ENCODE peak calls at places on chromosomes 5 and 9, in five cellular contexts. One of them, this sample, is unnamed.

GRCh38 chr9:137245450-137246421 is 4.6 kb downstream of the TUBB4B start:
- DNase-seq in GM23248: no peak
- DNase-seq in colonic mucosa: no peak
- DNase-seq in astrocyte: no peak
- DNase-seq in PC-3: no peak
- DNase-seq in this sample: no peak

GRCh38 chr5:84304591-84304990 is 80.1 kb downstream of the EDIL3 start:
- DNase-seq in GM23248: no peak
- DNase-seq in colonic mucosa: no peak
- DNase-seq in astrocyte: no peak
- DNase-seq in PC-3: no peak
- DNase-seq in this sample: no peak

GRCh38 chr5:181198905-181199519 is 6.0 kb downstream of the TRIM7 start:
- DNase-seq in GM23248: no peak
- DNase-seq in colonic mucosa: no peak
- DNase-seq in astrocyte: no peak
- DNase-seq in PC-3: no peak
- DNase-seq in this sample: no peak

GRCh38 chr9:20312732-20313131 is 309.6 kb downstream of the MLLT3 start:
- DNase-seq in GM23248: peak; percentile 55
- DNase-seq in colonic mucosa: no peak
- DNase-seq in astrocyte: peak; percentile 16
- DNase-seq in PC-3: peak; percentile 52
- DNase-seq in this sample: no peak

GRCh38 chr9:69174645-69175487 is 789 bp downstream of the TJP2 start:
- DNase-seq in GM23248: peak; percentile 99
- DNase-seq in colonic mucosa: peak; percentile 28
- DNase-seq in astrocyte: peak; percentile 99
- DNase-seq in PC-3: peak; percentile 91
- DNase-seq in this sample: no peak

GRCh38 chr5:99763021-99763814 is 772.0 kb upstream of the FAM174A start:
- DNase-seq in GM23248: no peak
- DNase-seq in colonic mucosa: no peak
- DNase-seq in astrocyte: no peak
- DNase-seq in PC-3: no peak
- DNase-seq in this sample: peak; percentile 27

GRCh38 chr9:131275332-131276106 is 791 bp downstream of the FAM78A start:
- DNase-seq in GM23248: no peak
- DNase-seq in colonic mucosa: no peak
- DNase-seq in astrocyte: no peak
- DNase-seq in PC-3: no peak
- DNase-seq in this sample: peak; percentile 79

GRCh38 chr5:1488882-1489680 is 34.7 kb downstream of the LPCAT1 start:
- DNase-seq in GM23248: peak; percentile 96
- DNase-seq in colonic mucosa: peak; percentile 33
- DNase-seq in astrocyte: peak; percentile 55
- DNase-seq in PC-3: peak; percentile 69
- DNase-seq in this sample: no peak

GRCh38 chr9:108515856-108516255 is 339.9 kb downstream of the ACTL7B start:
- DNase-seq in GM23248: no peak
- DNase-seq in colonic mucosa: no peak
- DNase-seq in astrocyte: no peak
- DNase-seq in PC-3: no peak
- DNase-seq in this sample: no peak

GRCh38 chr5:64518784-64519183 is 13.0 kb downstream of the RGS7BP start:
- DNase-seq in GM23248: no peak
- DNase-seq in colonic mucosa: no peak
- DNase-seq in astrocyte: no peak
- DNase-seq in PC-3: no peak
- DNase-seq in this sample: no peak

GRCh38 chr5:149646564-149646963 is 65.3 kb downstream of the ARHGEF37 start:
- DNase-seq in GM23248: no peak
- DNase-seq in colonic mucosa: no peak
- DNase-seq in astrocyte: peak; percentile 14
- DNase-seq in PC-3: no peak
- DNase-seq in this sample: no peak

GRCh38 chr9:3179716-3180115 is 335.8 kb upstream of the PUM3 start:
- DNase-seq in GM23248: peak; percentile 32
- DNase-seq in colonic mucosa: no peak
- DNase-seq in astrocyte: no peak
- DNase-seq in PC-3: no peak
- DNase-seq in this sample: no peak

GRCh38 chr5:124746916-124747769 is 704 bp upstream of the ZNF608 start:
- DNase-seq in GM23248: peak; percentile 87
- DNase-seq in colonic mucosa: peak; percentile 88
- DNase-seq in astrocyte: peak; percentile 91
- DNase-seq in PC-3: peak; percentile 56
- DNase-seq in this sample: peak; percentile 93

GRCh38 chr5:14394365-14394764 is 187.2 kb upstream of the OTULINL start:
- DNase-seq in GM23248: no peak
- DNase-seq in colonic mucosa: no peak
- DNase-seq in astrocyte: no peak
- DNase-seq in PC-3: no peak
- DNase-seq in this sample: no peak

GRCh38 chr5:131854134-131854533 is 57.3 kb upstream of the FNIP1 start:
- DNase-seq in GM23248: peak; percentile 21
- DNase-seq in colonic mucosa: no peak
- DNase-seq in astrocyte: no peak
- DNase-seq in PC-3: peak; percentile 2
- DNase-seq in this sample: no peak

GRCh38 chr9:132472599-132472998 is 62.6 kb downstream of the CFAP77 start:
- DNase-seq in GM23248: no peak
- DNase-seq in colonic mucosa: no peak
- DNase-seq in astrocyte: no peak
- DNase-seq in PC-3: no peak
- DNase-seq in this sample: no peak

GRCh38 chr5:176994460-176995121 is 12.0 kb downstream of the UIMC1 start:
- DNase-seq in GM23248: no peak
- DNase-seq in colonic mucosa: no peak
- DNase-seq in astrocyte: peak; percentile 89
- DNase-seq in PC-3: no peak
- DNase-seq in this sample: no peak

GRCh38 chr9:38127271-38127839 is 58.3 kb upstream of the SHB start:
- DNase-seq in GM23248: peak; percentile 25
- DNase-seq in colonic mucosa: no peak
- DNase-seq in astrocyte: no peak
- DNase-seq in PC-3: no peak
- DNase-seq in this sample: no peak

GRCh38 chr9:109640232-109641078 is 139.5 kb upstream of the PALM2AKAP2 start:
- DNase-seq in GM23248: peak; percentile 68
- DNase-seq in colonic mucosa: no peak
- DNase-seq in astrocyte: peak; percentile 39
- DNase-seq in PC-3: peak; percentile 69
- DNase-seq in this sample: peak; percentile 86

GRCh38 chr9:106755727-106756126 is 107.2 kb upstream of the ZNF462 start:
- DNase-seq in GM23248: no peak
- DNase-seq in colonic mucosa: no peak
- DNase-seq in astrocyte: no peak
- DNase-seq in PC-3: no peak
- DNase-seq in this sample: no peak

GRCh38 chr9:27528278-27528885 is 1.2 kb downstream of the MOB3B start:
- DNase-seq in GM23248: peak; percentile 62
- DNase-seq in colonic mucosa: peak; percentile 92
- DNase-seq in astrocyte: peak; percentile 60
- DNase-seq in PC-3: no peak
- DNase-seq in this sample: peak; percentile 92

GRCh38 chr5:113230711-113231652 is 203.8 kb downstream of the TSSK1B start:
- DNase-seq in GM23248: peak; percentile 74
- DNase-seq in colonic mucosa: no peak
- DNase-seq in astrocyte: peak; percentile 83
- DNase-seq in PC-3: peak; percentile 63
- DNase-seq in this sample: no peak

GRCh38 chr5:113233606-113234005 is 201.2 kb downstream of the TSSK1B start:
- DNase-seq in GM23248: no peak
- DNase-seq in colonic mucosa: no peak
- DNase-seq in astrocyte: peak; percentile 35
- DNase-seq in PC-3: no peak
- DNase-seq in this sample: no peak

GRCh38 chr5:113232246-113232645 is 202.5 kb downstream of the TSSK1B start:
- DNase-seq in GM23248: peak; percentile 80
- DNase-seq in colonic mucosa: no peak
- DNase-seq in astrocyte: peak; percentile 61
- DNase-seq in PC-3: peak; percentile 32
- DNase-seq in this sample: no peak

GRCh38 chr5:113232667-113233066 is 202.1 kb downstream of the TSSK1B start:
- DNase-seq in GM23248: peak; percentile 42
- DNase-seq in colonic mucosa: no peak
- DNase-seq in astrocyte: peak; percentile 45
- DNase-seq in PC-3: peak; percentile 21
- DNase-seq in this sample: no peak

GRCh38 chr5:113231653-113232000 is 203.2 kb downstream of the TSSK1B start:
- DNase-seq in GM23248: no peak
- DNase-seq in colonic mucosa: no peak
- DNase-seq in astrocyte: no peak
- DNase-seq in PC-3: no peak
- DNase-seq in this sample: no peak
- H3K9ac ChIP-seq in GM23248: no peak overlapping the region
- H3K9ac ChIP-seq in colonic mucosa: no peak overlapping the region
- H3K9ac ChIP-seq in astrocyte: no peak overlapping the region
- H3K9ac ChIP-seq in PC-3: no peak overlapping the region
- H3K9ac ChIP-seq in this sample: no peak overlapping the region

GRCh38 chr9:95098391-95098921 is 219.1 kb downstream of the FANCC start:
- DNase-seq in GM23248: no peak
- DNase-seq in colonic mucosa: no peak
- DNase-seq in astrocyte: no peak
- DNase-seq in PC-3: no peak
- DNase-seq in this sample: peak; percentile 64

GRCh38 chr9:95096381-95096780 is 221.1 kb downstream of the FANCC start:
- DNase-seq in GM23248: no peak
- DNase-seq in colonic mucosa: no peak
- DNase-seq in astrocyte: no peak
- DNase-seq in PC-3: no peak
- DNase-seq in this sample: peak; percentile 67

GRCh38 chr9:95095619-95096355 is 221.7 kb downstream of the FANCC start:
- DNase-seq in GM23248: no peak
- DNase-seq in colonic mucosa: no peak
- DNase-seq in astrocyte: no peak
- DNase-seq in PC-3: no peak
- DNase-seq in this sample: peak; percentile 43

GRCh38 chr9:95096807-95097206 is 220.7 kb downstream of the FANCC start:
- DNase-seq in GM23248: no peak
- DNase-seq in colonic mucosa: no peak
- DNase-seq in astrocyte: no peak
- DNase-seq in PC-3: no peak
- DNase-seq in this sample: peak; percentile 38

DNA sequence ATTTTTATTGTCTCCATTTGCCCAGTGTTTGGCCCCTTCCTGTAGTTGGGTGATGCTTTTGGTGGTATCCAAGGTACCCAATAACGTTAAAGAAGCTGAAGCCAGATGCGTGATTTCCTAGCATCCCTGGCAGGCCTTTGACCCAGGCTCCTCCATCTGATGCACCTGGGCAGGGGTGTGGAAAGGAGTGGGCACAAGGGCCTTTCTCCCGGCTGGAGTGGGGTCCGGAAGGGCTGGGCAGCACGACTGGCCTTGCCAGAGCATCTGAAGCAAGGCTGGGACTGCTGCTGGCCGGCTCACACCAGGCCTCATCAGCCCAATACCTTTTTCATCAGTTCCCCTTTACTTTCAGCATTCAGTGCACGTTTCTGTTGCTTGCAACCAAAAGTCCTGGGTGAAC is 220.2 kb downstream of the FANCC start:
- DNase-seq in GM23248: no peak
- DNase-seq in colonic mucosa: no peak
- DNase-seq in astrocyte: no peak
- DNase-seq in PC-3: no peak
- DNase-seq in this sample: peak; percentile 60
- H3K4me1 ChIP-seq in GM23248: peaks cover 25% of the 10 kb centered on the region
- H3K4me1 ChIP-seq in colonic mucosa: peaks cover 1% of the 10 kb centered on the region
- H3K4me1 ChIP-seq in astrocyte: peaks cover 39% of the 10 kb centered on the region
- H3K4me1 ChIP-seq in PC-3: peaks cover 44% of the 10 kb centered on the region
- H3K4me1 ChIP-seq in this sample: peaks cover 12% of the 10 kb centered on the region

GRCh38 chr5:172746725-172747124 is 24.3 kb downstream of the DUSP1 start:
- DNase-seq in GM23248: no peak
- DNase-seq in colonic mucosa: no peak
- DNase-seq in astrocyte: no peak
- DNase-seq in PC-3: no peak
- DNase-seq in this sample: no peak

GRCh38 chr5:172743112-172743959 is 27.7 kb downstream of the DUSP1 start:
- DNase-seq in GM23248: no peak
- DNase-seq in colonic mucosa: no peak
- DNase-seq in astrocyte: no peak
- DNase-seq in PC-3: no peak
- DNase-seq in this sample: no peak

GRCh38 chr5:172745406-172745805 is 25.6 kb downstream of the DUSP1 start:
- DNase-seq in GM23248: no peak
- DNase-seq in colonic mucosa: no peak
- DNase-seq in astrocyte: no peak
- DNase-seq in PC-3: no peak
- DNase-seq in this sample: no peak

GRCh38 chr5:172745836-172746235 is 25.2 kb downstream of the DUSP1 start:
- DNase-seq in GM23248: no peak
- DNase-seq in colonic mucosa: no peak
- DNase-seq in astrocyte: no peak
- DNase-seq in PC-3: no peak
- DNase-seq in this sample: no peak

DNA sequence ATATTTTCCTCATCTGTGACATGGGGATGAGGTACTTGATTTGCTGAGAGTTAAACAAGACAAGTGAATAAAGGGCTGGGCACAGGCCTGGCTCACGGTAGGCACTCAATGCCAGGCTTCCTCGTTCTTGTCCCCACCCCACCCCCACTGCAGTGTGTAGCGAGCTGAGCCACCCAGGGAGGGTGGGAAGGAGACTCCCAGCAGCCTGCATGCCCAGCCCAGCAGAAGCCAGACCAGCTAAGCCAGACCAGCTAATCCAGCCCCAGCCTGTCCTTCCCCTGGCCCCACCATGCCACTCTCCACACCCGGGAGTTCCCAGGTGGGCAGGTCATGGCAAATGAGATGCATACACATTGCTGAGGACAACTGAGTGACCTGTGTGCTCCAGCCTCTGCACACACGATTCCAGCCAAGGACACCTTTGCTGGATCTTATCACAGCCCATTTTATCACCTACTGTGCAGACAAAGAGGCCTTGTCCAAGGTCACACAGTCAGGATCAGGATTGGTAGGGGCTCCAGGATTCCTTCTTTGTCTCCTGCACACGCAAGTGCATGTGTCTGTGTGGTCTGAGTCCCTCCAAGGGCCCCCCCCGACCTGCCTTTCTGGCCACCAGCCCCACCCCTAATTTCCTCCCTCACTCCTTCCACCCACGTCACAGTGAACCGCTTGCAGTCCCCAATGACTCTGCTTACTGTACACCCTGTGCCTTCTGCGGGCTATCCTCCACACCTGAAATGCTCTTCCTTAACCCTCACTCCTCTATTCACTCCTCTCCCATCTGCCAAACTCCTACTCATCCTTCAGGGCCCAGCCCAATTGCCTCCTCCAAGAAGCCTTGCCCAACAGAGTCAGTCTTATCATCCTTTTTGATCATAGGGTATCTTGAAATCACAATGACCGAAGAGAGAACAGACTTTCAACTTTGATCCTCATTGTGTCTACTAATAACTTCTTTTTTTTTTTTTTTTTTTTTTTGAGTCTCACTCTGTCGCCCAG is 26.6 kb downstream of the DUSP1 start:
- DNase-seq in GM23248: no peak
- DNase-seq in colonic mucosa: peak; percentile 75
- DNase-seq in astrocyte: no peak
- DNase-seq in PC-3: no peak
- DNase-seq in this sample: peak; percentile 91
- H3K9ac ChIP-seq in GM23248: no peak overlapping the region
- H3K9ac ChIP-seq in colonic mucosa: peak overlapping the region; percentile 37
- H3K9ac ChIP-seq in astrocyte: no peak overlapping the region
- H3K9ac ChIP-seq in PC-3: no peak overlapping the region
- H3K9ac ChIP-seq in this sample: no peak overlapping the region

GRCh38 chr9:124284237-124284831 is 26.6 kb downstream of the NEK6 start:
- DNase-seq in GM23248: no peak
- DNase-seq in colonic mucosa: no peak
- DNase-seq in astrocyte: peak; percentile 56
- DNase-seq in PC-3: no peak
- DNase-seq in this sample: no peak
- H3K4me1 ChIP-seq in GM23248: peaks cover 42% of the 10 kb centered on the region
- H3K4me1 ChIP-seq in colonic mucosa: peaks cover 42% of the 10 kb centered on the region
- H3K4me1 ChIP-seq in astrocyte: peaks cover 84% of the 10 kb centered on the region
- H3K4me1 ChIP-seq in PC-3: no peaks in the 10 kb centered on the region
- H3K4me1 ChIP-seq in this sample: peaks cover 58% of the 10 kb centered on the region

This sample was measured in kidney.